ENCODE peak calls at places on chromosomes 5 and 9, in five cellular contexts. One of them, this sample, is unnamed.

GRCh38 chr5:10232386-10232785 is 17.3 kb downstream of the ATPSCKMT start:
- DNase-seq in NCI-H2227 treated with DMSO at 0.1 percent for 48 hours: no peak
- DNase-seq in hepatocyte: no peak
- DNase-seq in stimulated activated CD8-positive, alpha-beta memory T cell treated with anti-CD3 and anti-CD28 coated beads, Interleukin-2, amount 100 ng/mL, for 48 hours: no peak
- DNase-seq in uterus: no peak
- DNase-seq in this sample: no peak

GRCh38 chr5:35098214-35098613 is 50.5 kb upstream of the AGXT2 start:
- DNase-seq in NCI-H2227 treated with DMSO at 0.1 percent for 48 hours: no peak
- DNase-seq in hepatocyte: no peak
- DNase-seq in stimulated activated CD8-positive, alpha-beta memory T cell treated with anti-CD3 and anti-CD28 coated beads, Interleukin-2, amount 100 ng/mL, for 48 hours: no peak
- DNase-seq in uterus: no peak
- DNase-seq in this sample: no peak

GRCh38 chr9:87592554-87593394 is 95.1 kb downstream of the DAPK1 start:
- DNase-seq in NCI-H2227 treated with DMSO at 0.1 percent for 48 hours: no peak
- DNase-seq in hepatocyte: peak; percentile 52
- DNase-seq in stimulated activated CD8-positive, alpha-beta memory T cell treated with anti-CD3 and anti-CD28 coated beads, Interleukin-2, amount 100 ng/mL, for 48 hours: no peak
- DNase-seq in uterus: peak; percentile 68
- DNase-seq in this sample: peak; percentile 65

GRCh38 chr9:109448223-109448622 is 49.9 kb downstream of the PTPN3 start:
- DNase-seq in NCI-H2227 treated with DMSO at 0.1 percent for 48 hours: no peak
- DNase-seq in hepatocyte: no peak
- DNase-seq in stimulated activated CD8-positive, alpha-beta memory T cell treated with anti-CD3 and anti-CD28 coated beads, Interleukin-2, amount 100 ng/mL, for 48 hours: no peak
- DNase-seq in uterus: no peak
- DNase-seq in this sample: no peak

GRCh38 chr5:56712895-56713565 is 102.3 kb upstream of the MAP3K1 start:
- DNase-seq in NCI-H2227 treated with DMSO at 0.1 percent for 48 hours: no peak
- DNase-seq in hepatocyte: no peak
- DNase-seq in stimulated activated CD8-positive, alpha-beta memory T cell treated with anti-CD3 and anti-CD28 coated beads, Interleukin-2, amount 100 ng/mL, for 48 hours: no peak
- DNase-seq in uterus: no peak
- DNase-seq in this sample: no peak

GRCh38 chr5:124927735-124928134 is 181.3 kb upstream of the ZNF608 start:
- DNase-seq in NCI-H2227 treated with DMSO at 0.1 percent for 48 hours: no peak
- DNase-seq in hepatocyte: no peak
- DNase-seq in stimulated activated CD8-positive, alpha-beta memory T cell treated with anti-CD3 and anti-CD28 coated beads, Interleukin-2, amount 100 ng/mL, for 48 hours: no peak
- DNase-seq in uterus: no peak
- DNase-seq in this sample: no peak

GRCh38 chr5:138656916-138657315 is 81.7 kb upstream of the HSPA9 start:
- DNase-seq in NCI-H2227 treated with DMSO at 0.1 percent for 48 hours: no peak
- DNase-seq in hepatocyte: no peak
- DNase-seq in stimulated activated CD8-positive, alpha-beta memory T cell treated with anti-CD3 and anti-CD28 coated beads, Interleukin-2, amount 100 ng/mL, for 48 hours: no peak
- DNase-seq in uterus: no peak
- DNase-seq in this sample: no peak

GRCh38 chr9:114737118-114737517 is 55.1 kb upstream of the TEX48 start:
- DNase-seq in NCI-H2227 treated with DMSO at 0.1 percent for 48 hours: no peak
- DNase-seq in hepatocyte: no peak
- DNase-seq in stimulated activated CD8-positive, alpha-beta memory T cell treated with anti-CD3 and anti-CD28 coated beads, Interleukin-2, amount 100 ng/mL, for 48 hours: no peak
- DNase-seq in uterus: no peak
- DNase-seq in this sample: no peak

GRCh38 chr5:132837868-132838267 is 7.4 kb upstream of the SHROOM1 start:
- DNase-seq in NCI-H2227 treated with DMSO at 0.1 percent for 48 hours: no peak
- DNase-seq in hepatocyte: peak; percentile 72
- DNase-seq in stimulated activated CD8-positive, alpha-beta memory T cell treated with anti-CD3 and anti-CD28 coated beads, Interleukin-2, amount 100 ng/mL, for 48 hours: no peak
- DNase-seq in uterus: no peak
- DNase-seq in this sample: no peak

GRCh38 chr9:85248514-85249312 is 493.0 kb downstream of the AGTPBP1 start:
- DNase-seq in NCI-H2227 treated with DMSO at 0.1 percent for 48 hours: no peak
- DNase-seq in hepatocyte: peak; percentile 28
- DNase-seq in stimulated activated CD8-positive, alpha-beta memory T cell treated with anti-CD3 and anti-CD28 coated beads, Interleukin-2, amount 100 ng/mL, for 48 hours: no peak
- DNase-seq in uterus: no peak
- DNase-seq in this sample: no peak

GRCh38 chr5:157063776-157064430 is 5.0 kb upstream of the HAVCR1 start:
- DNase-seq in NCI-H2227 treated with DMSO at 0.1 percent for 48 hours: no peak
- DNase-seq in hepatocyte: peak; percentile 35
- DNase-seq in stimulated activated CD8-positive, alpha-beta memory T cell treated with anti-CD3 and anti-CD28 coated beads, Interleukin-2, amount 100 ng/mL, for 48 hours: no peak
- DNase-seq in uterus: no peak
- DNase-seq in this sample: no peak

GRCh38 chr5:595285-595684 is 16.9 kb upstream of the CEP72 start:
- DNase-seq in NCI-H2227 treated with DMSO at 0.1 percent for 48 hours: no peak
- DNase-seq in hepatocyte: no peak
- DNase-seq in stimulated activated CD8-positive, alpha-beta memory T cell treated with anti-CD3 and anti-CD28 coated beads, Interleukin-2, amount 100 ng/mL, for 48 hours: no peak
- DNase-seq in uterus: no peak
- DNase-seq in this sample: no peak

GRCh38 chr5:180472269-180472668 is 21.9 kb upstream of the CNOT6 start:
- DNase-seq in NCI-H2227 treated with DMSO at 0.1 percent for 48 hours: no peak
- DNase-seq in hepatocyte: no peak
- DNase-seq in stimulated activated CD8-positive, alpha-beta memory T cell treated with anti-CD3 and anti-CD28 coated beads, Interleukin-2, amount 100 ng/mL, for 48 hours: no peak
- DNase-seq in uterus: no peak
- DNase-seq in this sample: no peak

GRCh38 chr5:148717668-148718067 is 63.3 kb upstream of the HTR4 start:
- DNase-seq in NCI-H2227 treated with DMSO at 0.1 percent for 48 hours: no peak
- DNase-seq in hepatocyte: no peak
- DNase-seq in stimulated activated CD8-positive, alpha-beta memory T cell treated with anti-CD3 and anti-CD28 coated beads, Interleukin-2, amount 100 ng/mL, for 48 hours: no peak
- DNase-seq in uterus: no peak
- DNase-seq in this sample: no peak

GRCh38 chr9:111937781-111938426 is 41.3 kb downstream of the UGCG start:
- DNase-seq in NCI-H2227 treated with DMSO at 0.1 percent for 48 hours: no peak
- DNase-seq in hepatocyte: no peak
- DNase-seq in stimulated activated CD8-positive, alpha-beta memory T cell treated with anti-CD3 and anti-CD28 coated beads, Interleukin-2, amount 100 ng/mL, for 48 hours: peak; percentile 44
- DNase-seq in uterus: peak; percentile 28
- DNase-seq in this sample: peak; percentile 68

GRCh38 chr5:107542428-107542827 is 128.3 kb downstream of the EFNA5 start:
- DNase-seq in NCI-H2227 treated with DMSO at 0.1 percent for 48 hours: peak; percentile 48
- DNase-seq in hepatocyte: peak; percentile 87
- DNase-seq in stimulated activated CD8-positive, alpha-beta memory T cell treated with anti-CD3 and anti-CD28 coated beads, Interleukin-2, amount 100 ng/mL, for 48 hours: no peak
- DNase-seq in uterus: peak; percentile 83
- DNase-seq in this sample: peak; percentile 73

GRCh38 chr5:4019841-4020240 is 424.2 kb downstream of the IRX1 start:
- DNase-seq in NCI-H2227 treated with DMSO at 0.1 percent for 48 hours: no peak
- DNase-seq in hepatocyte: no peak
- DNase-seq in stimulated activated CD8-positive, alpha-beta memory T cell treated with anti-CD3 and anti-CD28 coated beads, Interleukin-2, amount 100 ng/mL, for 48 hours: no peak
- DNase-seq in uterus: no peak
- DNase-seq in this sample: no peak

GRCh38 chr9:130143974-130144373 is 28.2 kb upstream of the NCS1 start:
- DNase-seq in NCI-H2227 treated with DMSO at 0.1 percent for 48 hours: no peak
- DNase-seq in hepatocyte: no peak
- DNase-seq in stimulated activated CD8-positive, alpha-beta memory T cell treated with anti-CD3 and anti-CD28 coated beads, Interleukin-2, amount 100 ng/mL, for 48 hours: peak; percentile 31
- DNase-seq in uterus: peak; percentile 68
- DNase-seq in this sample: no peak

GRCh38 chr5:108398964-108399363 is 17.1 kb upstream of the FBXL17 start:
- DNase-seq in NCI-H2227 treated with DMSO at 0.1 percent for 48 hours: no peak
- DNase-seq in hepatocyte: no peak
- DNase-seq in stimulated activated CD8-positive, alpha-beta memory T cell treated with anti-CD3 and anti-CD28 coated beads, Interleukin-2, amount 100 ng/mL, for 48 hours: no peak
- DNase-seq in uterus: no peak
- DNase-seq in this sample: no peak

GRCh38 chr5:69497006-69497520 is 4.5 kb downstream of the OCLN start:
- DNase-seq in NCI-H2227 treated with DMSO at 0.1 percent for 48 hours: no peak
- DNase-seq in hepatocyte: no peak
- DNase-seq in stimulated activated CD8-positive, alpha-beta memory T cell treated with anti-CD3 and anti-CD28 coated beads, Interleukin-2, amount 100 ng/mL, for 48 hours: no peak
- DNase-seq in uterus: no peak
- DNase-seq in this sample: no peak

GRCh38 chr9:87381050-87381711 is 116.5 kb upstream of the DAPK1 start:
- DNase-seq in NCI-H2227 treated with DMSO at 0.1 percent for 48 hours: no peak
- DNase-seq in hepatocyte: peak; percentile 47
- DNase-seq in stimulated activated CD8-positive, alpha-beta memory T cell treated with anti-CD3 and anti-CD28 coated beads, Interleukin-2, amount 100 ng/mL, for 48 hours: no peak
- DNase-seq in uterus: no peak
- DNase-seq in this sample: no peak

GRCh38 chr5:14086261-14086660 is 56.9 kb upstream of the TRIO start:
- DNase-seq in NCI-H2227 treated with DMSO at 0.1 percent for 48 hours: no peak
- DNase-seq in hepatocyte: no peak
- DNase-seq in stimulated activated CD8-positive, alpha-beta memory T cell treated with anti-CD3 and anti-CD28 coated beads, Interleukin-2, amount 100 ng/mL, for 48 hours: no peak
- DNase-seq in uterus: no peak
- DNase-seq in this sample: no peak

GRCh38 chr9:77731930-77732329 is 83.8 kb upstream of the GNA14 start:
- DNase-seq in NCI-H2227 treated with DMSO at 0.1 percent for 48 hours: no peak
- DNase-seq in hepatocyte: peak; percentile 56
- DNase-seq in stimulated activated CD8-positive, alpha-beta memory T cell treated with anti-CD3 and anti-CD28 coated beads, Interleukin-2, amount 100 ng/mL, for 48 hours: no peak
- DNase-seq in uterus: no peak
- DNase-seq in this sample: no peak

GRCh38 chr9:36486454-36486932 is 86.2 kb upstream of the MELK start:
- DNase-seq in NCI-H2227 treated with DMSO at 0.1 percent for 48 hours: no peak
- DNase-seq in hepatocyte: peak; percentile 39
- DNase-seq in stimulated activated CD8-positive, alpha-beta memory T cell treated with anti-CD3 and anti-CD28 coated beads, Interleukin-2, amount 100 ng/mL, for 48 hours: no peak
- DNase-seq in uterus: peak; percentile 18
- DNase-seq in this sample: no peak

GRCh38 chr9:120698766-120699165 is 15.5 kb downstream of the MEGF9 start:
- DNase-seq in NCI-H2227 treated with DMSO at 0.1 percent for 48 hours: no peak
- DNase-seq in hepatocyte: no peak
- DNase-seq in stimulated activated CD8-positive, alpha-beta memory T cell treated with anti-CD3 and anti-CD28 coated beads, Interleukin-2, amount 100 ng/mL, for 48 hours: no peak
- DNase-seq in uterus: no peak
- DNase-seq in this sample: no peak

GRCh38 chr5:157343842-157344790 is 78.2 kb downstream of the CYFIP2 start:
- DNase-seq in NCI-H2227 treated with DMSO at 0.1 percent for 48 hours: no peak
- DNase-seq in hepatocyte: no peak
- DNase-seq in stimulated activated CD8-positive, alpha-beta memory T cell treated with anti-CD3 and anti-CD28 coated beads, Interleukin-2, amount 100 ng/mL, for 48 hours: no peak
- DNase-seq in uterus: no peak
- DNase-seq in this sample: no peak

GRCh38 chr9:17219261-17219660 is 84.4 kb downstream of the CNTLN start:
- DNase-seq in NCI-H2227 treated with DMSO at 0.1 percent for 48 hours: no peak
- DNase-seq in hepatocyte: no peak
- DNase-seq in stimulated activated CD8-positive, alpha-beta memory T cell treated with anti-CD3 and anti-CD28 coated beads, Interleukin-2, amount 100 ng/mL, for 48 hours: no peak
- DNase-seq in uterus: no peak
- DNase-seq in this sample: no peak

GRCh38 chr9:137077010-137077747 is at the start of gene UAP1L1:
- DNase-seq in NCI-H2227 treated with DMSO at 0.1 percent for 48 hours: peak; percentile 10
- DNase-seq in hepatocyte: peak; percentile 76
- DNase-seq in stimulated activated CD8-positive, alpha-beta memory T cell treated with anti-CD3 and anti-CD28 coated beads, Interleukin-2, amount 100 ng/mL, for 48 hours: no peak
- DNase-seq in uterus: peak; percentile 70
- DNase-seq in this sample: peak; percentile 92

GRCh38 chr5:128494516-128494915 is 43.5 kb downstream of the FBN2 start:
- DNase-seq in NCI-H2227 treated with DMSO at 0.1 percent for 48 hours: no peak
- DNase-seq in hepatocyte: no peak
- DNase-seq in stimulated activated CD8-positive, alpha-beta memory T cell treated with anti-CD3 and anti-CD28 coated beads, Interleukin-2, amount 100 ng/mL, for 48 hours: no peak
- DNase-seq in uterus: no peak
- DNase-seq in this sample: no peak

GRCh38 chr5:83474986-83475385 is 3.4 kb downstream of the VCAN start:
- DNase-seq in NCI-H2227 treated with DMSO at 0.1 percent for 48 hours: peak; percentile 3
- DNase-seq in hepatocyte: no peak
- DNase-seq in stimulated activated CD8-positive, alpha-beta memory T cell treated with anti-CD3 and anti-CD28 coated beads, Interleukin-2, amount 100 ng/mL, for 48 hours: no peak
- DNase-seq in uterus: no peak
- DNase-seq in this sample: no peak